ENCODE peak calls at places on chromosomes 11 and 22, in nine cellular contexts. B is AG04450; J is spleen; D is OCI-LY7; S is fibroblast of pulmonary artery; Y is upper lobe of right lung; P is stimulated activated CD4-positive, alpha-beta T cell treated with anti-CD3 and anti-CD28 coated beads, Interleukin-1b, Interleukin-23, amount 100 ng/mL, for 24 hours; X is Kasumi-1; H is fibroblast of the aortic adventitia. M is an unnamed sample.

GRCh38 chr11:70078796-70079616 is 889 bp downstream of the ANO1 start:
- DNase-seq in B (no peak), J (peak; percentile 62), D (no peak), S (no peak), Y (no peak), P (no peak), X (no peak), H (no peak), M (no peak)

GRCh38 chr11:63769044-63769718 is 606 bp upstream of the ZFTA start:
- DNase-seq in B (no peak), J (peak; percentile 82), D (peak; percentile 55), S (peak; percentile 30), Y (peak; percentile 70), P (no peak), X (no peak), H (no peak), M (no peak)

GRCh38 chr11:45798793-45799441 is 6.0 kb upstream of the SLC35C1 start:
- DNase-seq in B (no peak), J (peak; percentile 49), D (no peak), S (peak; percentile 12), Y (peak; percentile 86), P (no peak), X (peak; percentile 99), H (no peak), M (no peak)

GRCh38 chr11:68870470-68870869 is 28.8 kb upstream of the CPT1A start:
- DNase-seq in B (no peak), J (peak; percentile 6), D (no peak), S (no peak), Y (peak; percentile 40), P (no peak), X (peak; percentile 27), H (peak; percentile 40), M (no peak)

GRCh38 chr11:118607401-118608267 is at the start of gene PHLDB1:
- DNase-seq in B (no peak), J (peak; percentile 84), D (peak; percentile 18), S (peak; percentile 72), Y (peak; percentile 81), P (peak; percentile 36), X (peak; percentile 39), H (peak; percentile 68), M (peak; percentile 87)

GRCh38 chr11:5380740-5381342 is 2.8 kb upstream of the OR51M1 start:
- DNase-seq in B (peak; percentile 55), J (no peak), D (peak; percentile 61), S (peak; percentile 82), Y (no peak), P (peak; percentile 6), X (peak; percentile 40), H (peak; percentile 83), M (no peak)

GRCh38 chr11:74487875-74488274 is 5.6 kb downstream of the LIPT2 start:
- DNase-seq in B (no peak), J (no peak), D (peak; percentile 19), S (no peak), Y (no peak), P (no peak), X (no peak), H (no peak), M (no peak)

GRCh38 chr11:99979052-99979451 is 708.0 kb upstream of the ARHGAP42 start:
- DNase-seq in B (no peak), J (no peak), D (no peak), S (no peak), Y (no peak), P (no peak), X (no peak), H (no peak), M (no peak)

GRCh38 chr11:75152090-75152489 is 1.2 kb downstream of the SLCO2B1 start:
- DNase-seq in B (no peak), J (no peak), D (no peak), S (no peak), Y (no peak), P (no peak), X (no peak), H (no peak), M (no peak)

GRCh38 chr11:9072790-9073189 is 18.6 kb downstream of the SCUBE2 start:
- DNase-seq in B (no peak), J (no peak), D (no peak), S (no peak), Y (no peak), P (no peak), X (no peak), H (no peak), M (no peak)

GRCh38 chr11:45881708-45882368 is 3.6 kb upstream of the MAPK8IP1 start:
- DNase-seq in B (no peak), J (no peak), D (no peak), S (peak; percentile 29), Y (no peak), P (no peak), X (no peak), H (no peak), M (no peak)

GRCh38 chr11:108364159-108364558 is 103.2 kb downstream of the C11orf65 start:
- DNase-seq in B (peak; percentile 8), J (no peak), D (no peak), S (no peak), Y (no peak), P (no peak), X (no peak), H (peak; percentile 20), M (no peak)

GRCh38 chr22:49295851-49296560 is 531.7 kb downstream of the BRD1 start:
- DNase-seq in B (no peak), J (peak; percentile 50), D (no peak), S (no peak), Y (peak; percentile 53), P (no peak), X (no peak), H (no peak), M (peak; percentile 72)

GRCh38 chr11:12757416-12757815 is 83.2 kb downstream of the TEAD1 start:
- DNase-seq in B (no peak), J (no peak), D (no peak), S (no peak), Y (no peak), P (no peak), X (no peak), H (no peak), M (no peak)